ENCODE peak calls at places on chromosomes 2 and 18, in eight cellular contexts. One of them, this sample, is unnamed.

GRCh38 chr2:164764474-164764873 is 77.1 kb downstream of the COBLL1 start:
- DNase-seq in kidney: no peak
- DNase-seq in astrocyte of the spinal cord: no peak
- DNase-seq in Calu3: no peak
- DNase-seq in RWPE1: no peak
- DNase-seq in GM12864: no peak
- DNase-seq in neural progenitor cell: no peak
- DNase-seq in foreskin fibroblast: no peak
- DNase-seq in this sample: no peak

GRCh38 chr2:60873381-60873780 is 8.0 kb upstream of the REL start:
- DNase-seq in kidney: no peak
- DNase-seq in astrocyte of the spinal cord: no peak
- DNase-seq in Calu3: no peak
- DNase-seq in RWPE1: no peak
- DNase-seq in GM12864: peak
- DNase-seq in neural progenitor cell: no peak
- DNase-seq in foreskin fibroblast: no peak
- DNase-seq in this sample: peak

GRCh38 chr2:67566958-67567635 is 170.0 kb downstream of the ETAA1 start:
- DNase-seq in kidney: no peak
- DNase-seq in astrocyte of the spinal cord: no peak
- DNase-seq in Calu3: no peak
- DNase-seq in RWPE1: no peak
- DNase-seq in GM12864: no peak
- DNase-seq in neural progenitor cell: no peak
- DNase-seq in foreskin fibroblast: peak
- DNase-seq in this sample: no peak

GRCh38 chr2:149185942-149186490 is 144.4 kb upstream of the LYPD6 start:
- DNase-seq in kidney: no peak
- DNase-seq in astrocyte of the spinal cord: peak
- DNase-seq in Calu3: no peak
- DNase-seq in RWPE1: no peak
- DNase-seq in GM12864: no peak
- DNase-seq in neural progenitor cell: no peak
- DNase-seq in foreskin fibroblast: no peak
- DNase-seq in this sample: no peak

GRCh38 chr2:75290600-75291140 is 91.3 kb upstream of the TACR1 start:
- DNase-seq in kidney: no peak
- DNase-seq in astrocyte of the spinal cord: peak
- DNase-seq in Calu3: no peak
- DNase-seq in RWPE1: no peak
- DNase-seq in GM12864: no peak
- DNase-seq in neural progenitor cell: peak
- DNase-seq in foreskin fibroblast: peak
- DNase-seq in this sample: no peak

GRCh38 chr2:57497489-57498096 is 549.0 kb upstream of the VRK2 start:
- DNase-seq in kidney: no peak
- DNase-seq in astrocyte of the spinal cord: peak
- DNase-seq in Calu3: peak
- DNase-seq in RWPE1: peak
- DNase-seq in GM12864: peak
- DNase-seq in neural progenitor cell: peak
- DNase-seq in foreskin fibroblast: peak
- DNase-seq in this sample: peak

GRCh38 chr18:54947115-54947514 is 12.1 kb downstream of the CCDC68 start:
- DNase-seq in kidney: no peak
- DNase-seq in astrocyte of the spinal cord: no peak
- DNase-seq in Calu3: peak
- DNase-seq in RWPE1: no peak
- DNase-seq in GM12864: no peak
- DNase-seq in neural progenitor cell: no peak
- DNase-seq in foreskin fibroblast: peak
- DNase-seq in this sample: no peak

GRCh38 chr2:45821558-45822271 is 170.2 kb downstream of the PRKCE start:
- DNase-seq in kidney: no peak
- DNase-seq in astrocyte of the spinal cord: peak
- DNase-seq in Calu3: peak
- DNase-seq in RWPE1: peak
- DNase-seq in GM12864: no peak
- DNase-seq in neural progenitor cell: no peak
- DNase-seq in foreskin fibroblast: peak
- DNase-seq in this sample: no peak

GRCh38 chr2:242031481-242032019 is 162.0 kb downstream of the RTP5 start:
- DNase-seq in kidney: no peak
- DNase-seq in astrocyte of the spinal cord: peak
- DNase-seq in Calu3: no peak
- DNase-seq in RWPE1: no peak
- DNase-seq in GM12864: no peak
- DNase-seq in neural progenitor cell: no peak
- DNase-seq in foreskin fibroblast: peak
- DNase-seq in this sample: no peak

GRCh38 chr2:105239924-105240323 is 1.6 kb upstream of the GPR45 start:
- DNase-seq in kidney: no peak
- DNase-seq in astrocyte of the spinal cord: peak
- DNase-seq in Calu3: no peak
- DNase-seq in RWPE1: peak
- DNase-seq in GM12864: no peak
- DNase-seq in neural progenitor cell: peak
- DNase-seq in foreskin fibroblast: peak
- DNase-seq in this sample: no peak

GRCh38 chr18:35117951-35118411 is 76.8 kb downstream of the MAPRE2 start:
- DNase-seq in kidney: no peak
- DNase-seq in astrocyte of the spinal cord: peak
- DNase-seq in Calu3: no peak
- DNase-seq in RWPE1: no peak
- DNase-seq in GM12864: no peak
- DNase-seq in neural progenitor cell: peak
- DNase-seq in foreskin fibroblast: peak
- DNase-seq in this sample: no peak

GRCh38 chr2:241088791-241089732 is 13.0 kb downstream of the MTERF4 start:
- DNase-seq in kidney: no peak
- DNase-seq in astrocyte of the spinal cord: no peak
- DNase-seq in Calu3: no peak
- DNase-seq in RWPE1: no peak
- DNase-seq in GM12864: no peak
- DNase-seq in neural progenitor cell: no peak
- DNase-seq in foreskin fibroblast: no peak
- DNase-seq in this sample: no peak

GRCh38 chr2:232028631-232029030 is 67.1 kb downstream of the DIS3L2 start:
- DNase-seq in kidney: no peak
- DNase-seq in astrocyte of the spinal cord: peak
- DNase-seq in Calu3: no peak
- DNase-seq in RWPE1: no peak
- DNase-seq in GM12864: no peak
- DNase-seq in neural progenitor cell: no peak
- DNase-seq in foreskin fibroblast: peak
- DNase-seq in this sample: no peak

GRCh38 chr2:239549711-239550265 is 149.0 kb upstream of the HDAC4 start:
- DNase-seq in kidney: no peak
- DNase-seq in astrocyte of the spinal cord: no peak
- DNase-seq in Calu3: no peak
- DNase-seq in RWPE1: no peak
- DNase-seq in GM12864: no peak
- DNase-seq in neural progenitor cell: no peak
- DNase-seq in foreskin fibroblast: no peak
- DNase-seq in this sample: no peak

GRCh38 chr2:224948859-224949258 is 93.4 kb downstream of the DOCK10 start:
- DNase-seq in kidney: no peak
- DNase-seq in astrocyte of the spinal cord: peak
- DNase-seq in Calu3: no peak
- DNase-seq in RWPE1: peak
- DNase-seq in GM12864: no peak
- DNase-seq in neural progenitor cell: no peak
- DNase-seq in foreskin fibroblast: peak
- DNase-seq in this sample: no peak

GRCh38 chr18:57915848-57916596 is 112.9 kb upstream of the ATP8B1 start:
- DNase-seq in kidney: no peak
- DNase-seq in astrocyte of the spinal cord: no peak
- DNase-seq in Calu3: peak
- DNase-seq in RWPE1: no peak
- DNase-seq in GM12864: no peak
- DNase-seq in neural progenitor cell: peak
- DNase-seq in foreskin fibroblast: peak
- DNase-seq in this sample: no peak

GRCh38 chr2:26184555-26185303 is 11.8 kb downstream of the GAREM2 start:
- DNase-seq in kidney: peak
- DNase-seq in astrocyte of the spinal cord: peak
- DNase-seq in Calu3: peak
- DNase-seq in RWPE1: peak
- DNase-seq in GM12864: peak
- DNase-seq in neural progenitor cell: peak
- DNase-seq in foreskin fibroblast: peak
- DNase-seq in this sample: peak

GRCh38 chr2:206823178-206823577 is 57.8 kb downstream of the FASTKD2 start:
- DNase-seq in kidney: no peak
- DNase-seq in astrocyte of the spinal cord: no peak
- DNase-seq in Calu3: no peak
- DNase-seq in RWPE1: no peak
- DNase-seq in GM12864: no peak
- DNase-seq in neural progenitor cell: no peak
- DNase-seq in foreskin fibroblast: peak
- DNase-seq in this sample: no peak
- TF ChIP-seq CTCF in kidney: no peak
- TF ChIP-seq CTCF in astrocyte of the spinal cord: no peak
- TF ChIP-seq CTCF in Calu3: no peak
- TF ChIP-seq CTCF in RWPE1: no peak
- TF ChIP-seq CTCF in GM12864: no peak
- TF ChIP-seq CTCF in neural progenitor cell: no peak
- TF ChIP-seq CTCF in foreskin fibroblast: no peak
- TF ChIP-seq CTCF in this sample: no peak

GRCh38 chr2:37196320-37197195 is at the start of gene CEBPZOS:
- DNase-seq in kidney: peak
- DNase-seq in astrocyte of the spinal cord: peak
- DNase-seq in Calu3: peak
- DNase-seq in RWPE1: peak
- DNase-seq in GM12864: peak
- DNase-seq in neural progenitor cell: peak
- DNase-seq in foreskin fibroblast: peak
- DNase-seq in this sample: peak
- TF ChIP-seq CTCF in kidney: no peak
- TF ChIP-seq CTCF in astrocyte of the spinal cord: no peak
- TF ChIP-seq CTCF in Calu3: no peak
- TF ChIP-seq CTCF in RWPE1: no peak
- TF ChIP-seq CTCF in GM12864: no peak
- TF ChIP-seq CTCF in neural progenitor cell: no peak
- TF ChIP-seq CTCF in foreskin fibroblast: no peak
- TF ChIP-seq CTCF in this sample: no peak

GRCh38 chr2:160353166-160353565 is 140.4 kb downstream of the RBMS1 start:
- DNase-seq in kidney: no peak
- DNase-seq in astrocyte of the spinal cord: no peak
- DNase-seq in Calu3: peak
- DNase-seq in RWPE1: peak
- DNase-seq in GM12864: no peak
- DNase-seq in neural progenitor cell: no peak
- DNase-seq in foreskin fibroblast: no peak
- DNase-seq in this sample: no peak
- TF ChIP-seq CTCF in kidney: no peak
- TF ChIP-seq CTCF in astrocyte of the spinal cord: peak
- TF ChIP-seq CTCF in Calu3: peak
- TF ChIP-seq CTCF in RWPE1: peak
- TF ChIP-seq CTCF in GM12864: peak
- TF ChIP-seq CTCF in neural progenitor cell: peak
- TF ChIP-seq CTCF in foreskin fibroblast: no peak
- TF ChIP-seq CTCF in this sample: peak

GRCh38 chr2:136310005-136310495 is 192.1 kb upstream of the CXCR4 start:
- DNase-seq in kidney: no peak
- DNase-seq in astrocyte of the spinal cord: no peak
- DNase-seq in Calu3: no peak
- DNase-seq in RWPE1: no peak
- DNase-seq in GM12864: peak
- DNase-seq in neural progenitor cell: no peak
- DNase-seq in foreskin fibroblast: no peak
- DNase-seq in this sample: peak

GRCh38 chr2:136306801-136307200 is 188.9 kb upstream of the CXCR4 start:
- DNase-seq in kidney: no peak
- DNase-seq in astrocyte of the spinal cord: no peak
- DNase-seq in Calu3: no peak
- DNase-seq in RWPE1: no peak
- DNase-seq in GM12864: no peak
- DNase-seq in neural progenitor cell: no peak
- DNase-seq in foreskin fibroblast: no peak
- DNase-seq in this sample: no peak

GRCh38 chr2:136310797-136311558 is 193.0 kb upstream of the CXCR4 start:
- DNase-seq in kidney: no peak
- DNase-seq in astrocyte of the spinal cord: no peak
- DNase-seq in Calu3: no peak
- DNase-seq in RWPE1: no peak
- DNase-seq in GM12864: no peak
- DNase-seq in neural progenitor cell: no peak
- DNase-seq in foreskin fibroblast: no peak
- DNase-seq in this sample: no peak

GRCh38 chr2:136305517-136306192 is 187.7 kb upstream of the CXCR4 start:
- DNase-seq in kidney: no peak
- DNase-seq in astrocyte of the spinal cord: no peak
- DNase-seq in Calu3: no peak
- DNase-seq in RWPE1: no peak
- DNase-seq in GM12864: peak
- DNase-seq in neural progenitor cell: no peak
- DNase-seq in foreskin fibroblast: no peak
- DNase-seq in this sample: peak

DNA sequence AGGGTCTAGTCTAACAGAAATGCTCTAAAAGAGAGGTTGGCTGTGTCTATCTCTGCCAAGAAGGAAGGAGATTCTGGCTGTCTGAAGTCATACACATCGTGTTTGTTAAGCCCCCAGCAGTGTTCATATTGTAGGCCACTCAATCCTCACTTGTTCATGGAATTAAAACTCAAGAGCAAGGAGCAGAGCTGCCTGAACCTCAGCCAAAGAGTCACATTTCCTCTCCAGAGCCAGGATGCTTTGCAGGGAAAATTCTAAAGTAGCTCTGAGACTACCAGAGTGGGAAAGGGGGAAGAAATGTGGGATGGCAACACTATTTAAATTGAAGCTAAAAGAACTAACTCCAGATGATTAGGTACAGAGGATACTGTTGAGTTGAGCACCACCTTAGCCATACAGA is 190.7 kb upstream of the CXCR4 start:
- DNase-seq in kidney: no peak
- DNase-seq in astrocyte of the spinal cord: no peak
- DNase-seq in Calu3: no peak
- DNase-seq in RWPE1: no peak
- DNase-seq in GM12864: no peak
- DNase-seq in neural progenitor cell: no peak
- DNase-seq in foreskin fibroblast: no peak
- DNase-seq in this sample: no peak
- TF ChIP-seq CTCF in kidney: no peak
- TF ChIP-seq CTCF in astrocyte of the spinal cord: no peak
- TF ChIP-seq CTCF in Calu3: no peak
- TF ChIP-seq CTCF in RWPE1: no peak
- TF ChIP-seq CTCF in GM12864: no peak
- TF ChIP-seq CTCF in neural progenitor cell: no peak
- TF ChIP-seq CTCF in foreskin fibroblast: no peak
- TF ChIP-seq CTCF in this sample: no peak

GRCh38 chr2:158745866-158746382 is 49.2 kb upstream of the DAPL1 start:
- DNase-seq in kidney: no peak
- DNase-seq in astrocyte of the spinal cord: no peak
- DNase-seq in Calu3: no peak
- DNase-seq in RWPE1: no peak
- DNase-seq in GM12864: no peak
- DNase-seq in neural progenitor cell: no peak
- DNase-seq in foreskin fibroblast: no peak
- DNase-seq in this sample: no peak
- TF ChIP-seq CTCF in kidney: no peak
- TF ChIP-seq CTCF in astrocyte of the spinal cord: no peak
- TF ChIP-seq CTCF in Calu3: no peak
- TF ChIP-seq CTCF in RWPE1: peak
- TF ChIP-seq CTCF in GM12864: no peak
- TF ChIP-seq CTCF in neural progenitor cell: no peak
- TF ChIP-seq CTCF in foreskin fibroblast: no peak
- TF ChIP-seq CTCF in this sample: no peak

GRCh38 chr2:3424171-3424795 is 44.8 kb downstream of the TRAPPC12 start:
- DNase-seq in kidney: no peak
- DNase-seq in astrocyte of the spinal cord: no peak
- DNase-seq in Calu3: no peak
- DNase-seq in RWPE1: no peak
- DNase-seq in GM12864: no peak
- DNase-seq in neural progenitor cell: no peak
- DNase-seq in foreskin fibroblast: no peak
- DNase-seq in this sample: no peak
- TF ChIP-seq CTCF in kidney: no peak
- TF ChIP-seq CTCF in astrocyte of the spinal cord: no peak
- TF ChIP-seq CTCF in Calu3: peak
- TF ChIP-seq CTCF in RWPE1: peak
- TF ChIP-seq CTCF in GM12864: no peak
- TF ChIP-seq CTCF in neural progenitor cell: peak
- TF ChIP-seq CTCF in foreskin fibroblast: no peak
- TF ChIP-seq CTCF in this sample: no peak